ENCODE peak calls at places on chromosome 2, in seven cellular contexts. W, I, C, Y, X, Z and D are unnamed samples.

GRCh38 chr2:86477349-86477748 is 36.2 kb downstream of the KDM3A start:
- DNase-seq in Z (no peak), C (no peak), X (no peak), Y (no peak), I (no peak), W (no peak), D (no peak)

GRCh38 chr2:12684471-12684936 is 32.2 kb upstream of the TRIB2 start:
- DNase-seq in X (no peak), I (no peak), Y (no peak), W (no peak), C (no peak), Z (no peak), D (no peak)

GRCh38 chr2:233100192-233100998 is 40.3 kb downstream of the INPP5D start:
- DNase-seq in I (peak), Y (peak), Z (no peak), C (peak), X (no peak), W (no peak), D (no peak)

GRCh38 chr2:43178602-43179542 is 47.5 kb downstream of the ZFP36L2 start:
- DNase-seq in Z (no peak), I (no peak), W (no peak), Y (no peak), X (no peak), C (no peak), D (no peak)

GRCh38 chr2:212015588-212015987 is 523.0 kb downstream of the ERBB4 start:
- DNase-seq in I (no peak), W (no peak), Y (no peak), X (no peak), Z (no peak), C (no peak), D (no peak)

GRCh38 chr2:172085460-172086159 is at the start of gene DLX1:
- DNase-seq in Z (no peak), X (no peak), W (no peak), Y (no peak), I (no peak), C (no peak), D (peak)

GRCh38 chr2:161104054-161104553 is 56.1 kb upstream of the TANK start:
- DNase-seq in Y (no peak), X (no peak), Z (no peak), I (no peak), C (no peak), W (no peak), D (no peak)

GRCh38 chr2:220143336-220143735 is 515.9 kb downstream of the SLC4A3 start:
- DNase-seq in Y (no peak), I (no peak), Z (no peak), W (no peak), C (no peak), X (no peak), D (peak)

GRCh38 chr2:83069724-83070123 is 1389.4 kb downstream of the SUCLG1 start:
- DNase-seq in I (no peak), C (no peak), Y (no peak), Z (no peak), W (no peak), X (no peak), D (no peak)

GRCh38 chr2:224734949-224735348 is 18.8 kb upstream of the CCDC195 start:
- DNase-seq in X (no peak), C (no peak), Z (no peak), I (no peak), W (no peak), Y (no peak), D (no peak)

GRCh38 chr2:188813315-188813714 is 160.9 kb upstream of the COL3A1 start:
- DNase-seq in C (no peak), Z (no peak), I (no peak), Y (no peak), X (no peak), W (no peak), D (no peak)

GRCh38 chr2:147910990-147911473 is 66.2 kb downstream of the ACVR2A start:
- DNase-seq in W (no peak), C (no peak), Z (peak), Y (peak), X (peak), I (no peak), D (peak)

GRCh38 chr2:176582183-176582582 is 312.9 kb downstream of the MTX2 start:
- DNase-seq in I (no peak), W (no peak), X (no peak), Y (no peak), C (no peak), Z (no peak), D (no peak)

GRCh38 chr2:88530081-88530480 is 77.6 kb upstream of the FOXI3 start:
- DNase-seq in I (no peak), W (no peak), X (no peak), Y (no peak), Z (no peak), C (no peak), D (no peak)

GRCh38 chr2:46333912-46334311 is 36.7 kb downstream of the EPAS1 start:
- DNase-seq in X (no peak), W (no peak), I (no peak), C (no peak), Z (no peak), Y (no peak), D (peak)

GRCh38 chr2:240170883-240171282 is 30.4 kb upstream of the OTOS start:
- DNase-seq in Z (no peak), C (no peak), Y (no peak), I (no peak), X (no peak), W (no peak), D (no peak)

GRCh38 chr2:51718881-51719280 is 686.9 kb upstream of the NRXN1 start:
- DNase-seq in C (no peak), Y (no peak), Z (no peak), I (no peak), X (no peak), W (no peak), D (no peak)

GRCh38 chr2:22194218-22194617 is 1070.5 kb downstream of the TDRD15 start:
- DNase-seq in Y (no peak), X (no peak), Z (no peak), I (no peak), C (no peak), W (no peak), D (no peak)

GRCh38 chr2:15967415-15968279 is 27.3 kb downstream of the MYCN start:
- DNase-seq in I (no peak), C (no peak), Y (no peak), Z (no peak), X (no peak), W (no peak), D (no peak)